ENCODE peak calls at places on chromosomes 3 and 15, in six cellular contexts. A is glutamatergic neuron, V is endothelial cell of umbilical vein, Q is CMK, L is osteocyte, Y is pulmonary artery endothelial cell. B is an unnamed sample.

GRCh38 chr3:184748219-184749135 is 36.6 kb upstream of the MAGEF1 start:
- DNase-seq in A (no peak), V (no peak), Q (no peak), L (no peak), Y (no peak), B (no peak)

GRCh38 chr15:85072917-85073316 is 91.3 kb downstream of the PDE8A start:
- DNase-seq in A (no peak), V (no peak), Q (no peak), L (no peak), Y (no peak), B (no peak)

GRCh38 chr15:64013179-64014043 is 32.9 kb downstream of the DAPK2 start:
- DNase-seq in A (no peak), V (no peak), Q (no peak), L (no peak), Y (no peak), B (no peak)

GRCh38 chr3:11558002-11558401 is 85.7 kb downstream of the VGLL4 start:
- DNase-seq in A (no peak), V (peak; percentile 76), Q (no peak), L (no peak), Y (peak; percentile 68), B (no peak)

GRCh38 chr3:36903119-36903882 is 41.6 kb downstream of the TRANK1 start:
- DNase-seq in A (no peak), V (no peak), Q (no peak), L (peak; percentile 66), Y (no peak), B (no peak)

GRCh38 chr15:68258684-68259083 is 18.9 kb upstream of the FEM1B start:
- DNase-seq in A (no peak), V (no peak), Q (no peak), L (no peak), Y (no peak), B (peak; percentile 24)

GRCh38 chr3:176861137-176861536 is 336.1 kb downstream of the TBL1XR1 start:
- DNase-seq in A (no peak), V (no peak), Q (no peak), L (no peak), Y (no peak), B (no peak)

GRCh38 chr15:63104727-63105126 is 16.9 kb upstream of the LACTB start:
- DNase-seq in A (no peak), V (no peak), Q (no peak), L (no peak), Y (no peak), B (no peak)

GRCh38 chr3:32958509-32958908 is 7.1 kb downstream of the CCR4 start:
- DNase-seq in A (no peak), V (no peak), Q (no peak), L (no peak), Y (no peak), B (no peak)

GRCh38 chr3:80785475-80785874 is 976.0 kb downstream of the GBE1 start:
- DNase-seq in A (no peak), V (peak; percentile 57), Q (no peak), L (no peak), Y (no peak), B (no peak)

GRCh38 chr3:65963787-65964707 is 74.7 kb downstream of the MAGI1 start:
- DNase-seq in A (no peak), V (peak; percentile 94), Q (no peak), L (no peak), Y (peak; percentile 84), B (peak; percentile 56)

GRCh38 chr3:17412950-17413530 is 329.4 kb downstream of the TBC1D5 start:
- DNase-seq in A (no peak), V (peak; percentile 63), Q (peak; percentile 18), L (no peak), Y (peak; percentile 17), B (no peak)

GRCh38 chr3:69612791-69613190 is 126.5 kb upstream of the MITF start:
- DNase-seq in A (no peak), V (no peak), Q (no peak), L (no peak), Y (no peak), B (no peak)

GRCh38 chr3:16509721-16510619 is 3.5 kb downstream of the RFTN1 start:
- DNase-seq in A (no peak), V (no peak), Q (no peak), L (no peak), Y (no peak), B (peak; percentile 44)

GRCh38 chr3:151918253-151919029 is 45.0 kb downstream of the SUCNR1 start:
- DNase-seq in A (no peak), V (peak; percentile 72), Q (peak; percentile 18), L (no peak), Y (no peak), B (no peak)

GRCh38 chr3:190013943-190014924 is 106.5 kb downstream of the P3H2 start:
- DNase-seq in A (no peak), V (no peak), Q (no peak), L (no peak), Y (no peak), B (no peak)

GRCh38 chr3:15345608-15346137 is 13.3 kb upstream of the SH3BP5 start:
- DNase-seq in A (no peak), V (no peak), Q (no peak), L (no peak), Y (no peak), B (peak; percentile 14)

GRCh38 chr15:93417156-93418077 is 328.4 kb upstream of the RGMA start:
- DNase-seq in A (no peak), V (no peak), Q (no peak), L (no peak), Y (no peak), B (no peak)

GRCh38 chr3:134078169-134078821 is 48.6 kb upstream of the SLCO2A1 start:
- DNase-seq in A (no peak), V (no peak), Q (no peak), L (peak; percentile 44), Y (no peak), B (no peak)

GRCh38 chr15:70098461-70099166 is 897 bp upstream of the TLE3 start:
- DNase-seq in A (peak; percentile 64), V (peak; percentile 48), Q (no peak), L (no peak), Y (no peak), B (peak; percentile 26)

GRCh38 chr3:157436583-157437300 is at the start of gene PTX3:
- DNase-seq in A (no peak), V (peak; percentile 85), Q (peak; percentile 11), L (no peak), Y (peak; percentile 67), B (peak; percentile 16)

GRCh38 chr3:74546426-74546825 is 68.0 kb downstream of the CNTN3 start:
- DNase-seq in A (no peak), V (no peak), Q (no peak), L (no peak), Y (no peak), B (no peak)